ENCODE peak calls at places on chromosomes 3 and 15, in ten cellular contexts. D is breast epithelium, E is HL-60, Q is vagina, P is Panc1, J is spleen, Y is stomach, M is HCT116, K is K562, I is GM23338. A is an unnamed sample.

GRCh38 chr3:126161309-126161708 is 19.1 kb downstream of the ALDH1L1 start:
- DNase-seq in D (no peak), E (no peak), Q (no peak), P (no peak), J (peak), Y (no peak), M (no peak), K (no peak), I (no peak), A (no peak)

GRCh38 chr3:197338586-197338985 is 40.2 kb upstream of the DLG1 start:
- DNase-seq in D (no peak), E (no peak), Q (peak), P (no peak), J (no peak), Y (no peak), M (no peak), K (no peak), I (no peak), A (no peak)

GRCh38 chr3:125141596-125142417 is 70.7 kb downstream of the SLC12A8 start:
- DNase-seq in D (no peak), E (peak), Q (no peak), P (no peak), J (peak), Y (peak), M (no peak), K (no peak), I (peak), A (peak)

GRCh38 chr15:44193651-44194396 is 1.2 kb downstream of the FRMD5 start:
- DNase-seq in D (no peak), E (no peak), Q (no peak), P (no peak), J (no peak), Y (no peak), M (no peak), K (no peak), I (peak), A (no peak)

GRCh38 chr3:46713898-46714552 is 3.6 kb downstream of the PRSS50 start:
- DNase-seq in D (no peak), E (no peak), Q (peak), P (no peak), J (peak), Y (peak), M (no peak), K (no peak), I (no peak), A (no peak)

GRCh38 chr3:49805367-49805782 is 2.3 kb downstream of the INKA1 start:
- DNase-seq in D (peak), E (peak), Q (no peak), P (no peak), J (peak), Y (peak), M (no peak), K (no peak), I (no peak), A (peak)

GRCh38 chr15:81888748-81889479 is 156.9 kb downstream of the MEX3B start:
- DNase-seq in D (no peak), E (no peak), Q (no peak), P (no peak), J (no peak), Y (no peak), M (no peak), K (no peak), I (no peak), A (no peak)

GRCh38 chr3:186593862-186594261 is 19.0 kb upstream of the AHSG start:
- DNase-seq in D (no peak), E (no peak), Q (no peak), P (no peak), J (no peak), Y (no peak), M (no peak), K (no peak), I (no peak), A (no peak)

GRCh38 chr3:127535901-127536817 is 54.4 kb downstream of the TPRA1 start:
- DNase-seq in D (no peak), E (no peak), Q (no peak), P (no peak), J (no peak), Y (peak), M (no peak), K (no peak), I (no peak), A (no peak)

GRCh38 chr3:50121416-50122032 is 32.8 kb downstream of the RBM5 start:
- DNase-seq in D (peak), E (peak), Q (no peak), P (peak), J (peak), Y (peak), M (peak), K (peak), I (peak), A (peak)

GRCh38 chr15:80120636-80121035 is 32.2 kb upstream of the FAH start:
- DNase-seq in D (no peak), E (no peak), Q (no peak), P (no peak), J (no peak), Y (no peak), M (no peak), K (no peak), I (no peak), A (no peak)

GRCh38 chr3:60086811-60087210 is 1037.0 kb upstream of the CFAP20DC start:
- DNase-seq in D (no peak), E (peak), Q (no peak), P (no peak), J (no peak), Y (no peak), M (peak), K (peak), I (no peak), A (no peak)

GRCh38 chr3:123338021-123338619 is 110.8 kb downstream of the ADCY5 start:
- DNase-seq in D (no peak), E (no peak), Q (no peak), P (no peak), J (peak), Y (no peak), M (no peak), K (no peak), I (no peak), A (no peak)

GRCh38 chr3:23665741-23666140 is 140.0 kb upstream of the UBE2E1 start:
- DNase-seq in D (no peak), E (no peak), Q (no peak), P (no peak), J (no peak), Y (no peak), M (no peak), K (no peak), I (no peak), A (no peak)

GRCh38 chr3:14203521-14204079 is 25.0 kb downstream of the LSM3 start:
- DNase-seq in D (peak), E (peak), Q (no peak), P (peak), J (no peak), Y (peak), M (peak), K (peak), I (peak), A (peak)

GRCh38 chr3:80564391-80564790 is 796.6 kb upstream of the ROBO1 start:
- DNase-seq in D (no peak), E (no peak), Q (no peak), P (no peak), J (no peak), Y (no peak), M (no peak), K (no peak), I (no peak), A (no peak)

GRCh38 chr3:39541442-39541841 is 74.0 kb downstream of the MOBP start:
- DNase-seq in D (no peak), E (no peak), Q (no peak), P (no peak), J (no peak), Y (no peak), M (no peak), K (no peak), I (no peak), A (no peak)

GRCh38 chr15:77033729-77034619 is 36.9 kb downstream of the TSPAN3 start:
- DNase-seq in D (peak), E (no peak), Q (no peak), P (no peak), J (peak), Y (peak), M (no peak), K (no peak), I (no peak), A (peak)

GRCh38 chr3:158770254-158771017 is 31.4 kb upstream of the MFSD1 start:
- DNase-seq in D (no peak), E (no peak), Q (no peak), P (no peak), J (no peak), Y (no peak), M (no peak), K (peak), I (no peak), A (no peak)

GRCh38 chr15:56978898-56979662 is 60.6 kb downstream of the TCF12 start:
- DNase-seq in D (no peak), E (no peak), Q (no peak), P (peak), J (no peak), Y (no peak), M (no peak), K (no peak), I (no peak), A (no peak)

GRCh38 chr3:43865376-43865775 is 174.6 kb downstream of the ABHD5 start:
- DNase-seq in D (no peak), E (no peak), Q (peak), P (no peak), J (peak), Y (no peak), M (no peak), K (no peak), I (no peak), A (no peak)

GRCh38 chr3:117304681-117305080 is 595.1 kb downstream of the TUSC7 start:
- DNase-seq in D (no peak), E (no peak), Q (no peak), P (no peak), J (no peak), Y (no peak), M (no peak), K (no peak), I (no peak), A (no peak)

GRCh38 chr15:101310508-101310907 is 15.5 kb upstream of the SNRPA1 start:
- DNase-seq in D (no peak), E (no peak), Q (no peak), P (no peak), J (peak), Y (no peak), M (no peak), K (no peak), I (no peak), A (no peak)

GRCh38 chr3:47318921-47319320 is 36.2 kb downstream of the KLHL18 start:
- DNase-seq in D (no peak), E (no peak), Q (no peak), P (no peak), J (no peak), Y (no peak), M (no peak), K (no peak), I (no peak), A (no peak)

DNA sequence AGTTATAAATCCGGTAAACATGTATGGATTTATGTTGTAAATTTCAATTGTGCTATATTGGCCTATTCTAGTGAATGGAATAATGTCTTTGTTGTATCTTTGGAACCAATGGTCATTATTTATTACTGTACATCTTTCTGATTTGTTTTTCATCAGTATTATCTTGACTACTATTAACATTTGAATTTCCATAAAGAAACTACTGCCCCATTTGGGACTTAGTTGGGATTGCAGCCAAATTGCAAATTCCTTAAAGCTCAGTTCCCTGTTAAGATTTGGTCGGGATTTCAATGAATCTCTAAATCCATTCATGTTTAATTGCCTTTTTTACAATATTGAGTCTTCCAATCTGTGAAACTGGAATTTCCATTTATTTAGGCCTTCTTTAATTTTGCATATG is 822.4 kb upstream of the CADM2 start:
- DNase-seq in D (no peak), E (no peak), Q (no peak), P (no peak), J (no peak), Y (no peak), M (no peak), K (no peak), I (peak), A (no peak)
- TF ChIP-seq CTCF in D (no peak), E (no peak), Q (no peak), P (no peak), J (no peak), Y (no peak), M (no peak), K (no peak), I (peak), A (no peak)

DNA sequence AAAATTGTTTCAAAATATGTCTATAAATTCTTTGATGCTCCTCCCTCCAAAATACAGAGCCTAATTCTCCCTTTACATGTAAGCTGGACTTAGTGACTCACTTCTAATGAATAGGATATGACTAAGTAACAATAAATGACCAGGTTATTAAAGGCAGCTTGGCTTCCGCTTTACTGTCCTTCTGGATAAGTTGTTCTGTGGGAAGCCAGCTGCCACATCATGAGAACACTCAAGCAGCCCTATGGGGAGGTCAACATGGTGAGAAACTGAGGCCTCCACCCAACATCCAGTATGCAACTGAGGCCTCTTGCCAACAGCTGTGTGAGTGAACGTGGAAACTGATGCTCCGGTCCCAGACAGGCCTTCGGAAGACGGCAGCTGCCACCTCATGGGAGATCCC is 247.3 kb upstream of the CHRM5 start:
- DNase-seq in D (no peak), E (no peak), Q (no peak), P (no peak), J (no peak), Y (no peak), M (no peak), K (no peak), I (no peak), A (no peak)
- TF ChIP-seq POLR2AphosphoS5 in D (no peak), E (no peak), Q (no peak), P (no peak), J (no peak), Y (no peak), M (no peak), K (no peak), I (no peak), A (no peak)

GRCh38 chr15:36254446-36254845 is 325.0 kb upstream of the CDIN1 start:
- DNase-seq in D (no peak), E (no peak), Q (no peak), P (no peak), J (no peak), Y (no peak), M (no peak), K (no peak), I (no peak), A (no peak)
- TF ChIP-seq CTCF in D (no peak), E (no peak), Q (no peak), P (no peak), J (no peak), Y (no peak), M (no peak), K (no peak), I (no peak), A (no peak)

GRCh38 chr3:6444888-6445658 is 415.8 kb upstream of the GRM7 start:
- DNase-seq in D (no peak), E (no peak), Q (no peak), P (no peak), J (no peak), Y (no peak), M (no peak), K (peak), I (no peak), A (no peak)

GRCh38 chr3:6452974-6453373 is 407.9 kb upstream of the GRM7 start:
- DNase-seq in D (no peak), E (no peak), Q (no peak), P (no peak), J (no peak), Y (no peak), M (no peak), K (no peak), I (no peak), A (no peak)

GRCh38 chr3:6447166-6447801 is 413.6 kb upstream of the GRM7 start:
- DNase-seq in D (no peak), E (no peak), Q (no peak), P (no peak), J (no peak), Y (no peak), M (no peak), K (no peak), I (no peak), A (no peak)

GRCh38 chr3:6448011-6448410 is 412.9 kb upstream of the GRM7 start:
- DNase-seq in D (no peak), E (no peak), Q (no peak), P (no peak), J (no peak), Y (no peak), M (no peak), K (no peak), I (no peak), A (no peak)

GRCh38 chr3:6449099-6449498 is 411.8 kb upstream of the GRM7 start:
- DNase-seq in D (no peak), E (no peak), Q (no peak), P (no peak), J (no peak), Y (no peak), M (no peak), K (no peak), I (no peak), A (no peak)
- TF ChIP-seq POLR2AphosphoS5 in D (no peak), E (no peak), Q (no peak), P (no peak), J (no peak), Y (no peak), M (no peak), K (no peak), I (no peak), A (no peak)

GRCh38 chr3:106276755-106277612 is 408.2 kb upstream of the CBLB start:
- DNase-seq in D (no peak), E (no peak), Q (no peak), P (no peak), J (no peak), Y (no peak), M (no peak), K (no peak), I (no peak), A (no peak)
- TF ChIP-seq CTCF in D (no peak), E (no peak), Q (no peak), P (no peak), J (no peak), Y (no peak), M (no peak), K (no peak), I (no peak), A (no peak)

DNA sequence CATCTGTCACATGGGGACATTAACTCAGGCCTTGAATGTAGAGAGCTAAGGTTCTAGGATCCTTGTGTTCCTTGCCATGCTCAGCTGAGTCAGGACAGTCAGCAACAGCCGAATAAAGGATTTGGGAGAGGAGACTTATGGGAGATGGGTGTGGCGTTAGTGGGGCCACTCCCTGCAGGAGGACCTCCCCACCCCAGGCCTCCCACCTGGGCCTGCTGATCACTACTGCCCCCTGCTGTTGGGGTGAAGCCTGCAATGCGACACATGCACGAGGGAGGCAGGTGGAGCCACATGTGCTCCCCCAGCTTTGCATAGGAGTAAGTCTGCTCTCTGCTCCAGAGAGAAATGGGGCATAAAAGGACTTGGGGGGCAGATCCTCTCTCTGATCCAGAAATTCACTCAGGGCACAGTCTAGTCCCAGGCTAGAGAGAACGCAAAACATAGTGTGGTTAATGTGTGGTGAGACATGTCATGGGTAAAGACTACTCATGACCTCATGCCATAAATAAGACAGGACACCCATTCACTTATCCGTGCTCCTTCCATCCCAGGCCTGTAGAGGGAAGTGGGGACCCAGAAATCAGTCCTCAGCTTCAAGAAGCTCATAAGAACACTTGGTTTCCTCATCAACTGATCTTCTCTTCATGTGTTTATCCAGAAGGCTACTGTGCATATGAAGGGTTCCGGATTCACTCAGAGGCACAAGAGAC is 19.4 kb downstream of the RBP1 start:
- DNase-seq in D (no peak), E (no peak), Q (peak), P (no peak), J (no peak), Y (no peak), M (peak), K (peak), I (peak), A (peak)
- TF ChIP-seq POLR2AphosphoS5 in D (no peak), E (no peak), Q (no peak), P (no peak), J (no peak), Y (no peak), M (peak), K (no peak), I (no peak), A (no peak)

A was measured in transverse colon.